ENCODE peak calls at places on chromosome 12, in six cellular contexts. One of them, this sample, is unnamed.

GRCh38 chr12:102888511-102888910 is 28.5 kb downstream of the PAH start:
- DNase-seq in hepatocyte: no peak
- DNase-seq in progenitor cell of endocrine pancreas: no peak
- DNase-seq in mesothelial cell of epicardium: no peak
- DNase-seq in gastrocnemius medialis: no peak
- DNase-seq in dorsolateral prefrontal cortex: no peak
- DNase-seq in this sample: no peak

GRCh38 chr12:104243971-104244370 is 28.4 kb downstream of the TXNRD1 start:
- DNase-seq in hepatocyte: no peak
- DNase-seq in progenitor cell of endocrine pancreas: no peak
- DNase-seq in mesothelial cell of epicardium: no peak
- DNase-seq in gastrocnemius medialis: no peak
- DNase-seq in dorsolateral prefrontal cortex: no peak
- DNase-seq in this sample: no peak

GRCh38 chr12:110555509-110556406 is 27.4 kb downstream of the PPTC7 start:
- DNase-seq in hepatocyte: no peak
- DNase-seq in progenitor cell of endocrine pancreas: no peak
- DNase-seq in mesothelial cell of epicardium: no peak
- DNase-seq in gastrocnemius medialis: no peak
- DNase-seq in dorsolateral prefrontal cortex: no peak
- DNase-seq in this sample: no peak

GRCh38 chr12:117507547-117507946 is 146.1 kb upstream of the NOS1 start:
- DNase-seq in hepatocyte: no peak
- DNase-seq in progenitor cell of endocrine pancreas: no peak
- DNase-seq in mesothelial cell of epicardium: no peak
- DNase-seq in gastrocnemius medialis: no peak
- DNase-seq in dorsolateral prefrontal cortex: no peak
- DNase-seq in this sample: no peak

GRCh38 chr12:52395761-52396434 is 10.2 kb downstream of the KRT82 start:
- DNase-seq in hepatocyte: peak; percentile 47
- DNase-seq in progenitor cell of endocrine pancreas: peak; percentile 62
- DNase-seq in mesothelial cell of epicardium: no peak
- DNase-seq in gastrocnemius medialis: peak; percentile 12
- DNase-seq in dorsolateral prefrontal cortex: no peak
- DNase-seq in this sample: no peak

GRCh38 chr12:39905152-39905551 is 200.7 kb downstream of the SLC2A13 start:
- DNase-seq in hepatocyte: peak; percentile 30
- DNase-seq in progenitor cell of endocrine pancreas: no peak
- DNase-seq in mesothelial cell of epicardium: no peak
- DNase-seq in gastrocnemius medialis: peak; percentile 31
- DNase-seq in dorsolateral prefrontal cortex: peak; percentile 64
- DNase-seq in this sample: no peak

GRCh38 chr12:76449572-76449971 is 101.4 kb upstream of the BBS10 start:
- DNase-seq in hepatocyte: no peak
- DNase-seq in progenitor cell of endocrine pancreas: no peak
- DNase-seq in mesothelial cell of epicardium: no peak
- DNase-seq in gastrocnemius medialis: no peak
- DNase-seq in dorsolateral prefrontal cortex: no peak
- DNase-seq in this sample: no peak

GRCh38 chr12:10385181-10385613 is 4.6 kb downstream of the KLRK1 start:
- DNase-seq in hepatocyte: peak; percentile 35
- DNase-seq in progenitor cell of endocrine pancreas: no peak
- DNase-seq in mesothelial cell of epicardium: no peak
- DNase-seq in gastrocnemius medialis: no peak
- DNase-seq in dorsolateral prefrontal cortex: no peak
- DNase-seq in this sample: no peak

GRCh38 chr12:64801381-64801780 is 23.1 kb upstream of the TBC1D30 start:
- DNase-seq in hepatocyte: no peak
- DNase-seq in progenitor cell of endocrine pancreas: no peak
- DNase-seq in mesothelial cell of epicardium: no peak
- DNase-seq in gastrocnemius medialis: no peak
- DNase-seq in dorsolateral prefrontal cortex: no peak
- DNase-seq in this sample: no peak

GRCh38 chr12:9134981-9135628 is 19.4 kb upstream of the A2M start:
- DNase-seq in hepatocyte: no peak
- DNase-seq in progenitor cell of endocrine pancreas: no peak
- DNase-seq in mesothelial cell of epicardium: no peak
- DNase-seq in gastrocnemius medialis: no peak
- DNase-seq in dorsolateral prefrontal cortex: no peak
- DNase-seq in this sample: no peak

GRCh38 chr12:69497308-69498026 is 27.3 kb downstream of the FRS2 start:
- DNase-seq in hepatocyte: no peak
- DNase-seq in progenitor cell of endocrine pancreas: no peak
- DNase-seq in mesothelial cell of epicardium: no peak
- DNase-seq in gastrocnemius medialis: no peak
- DNase-seq in dorsolateral prefrontal cortex: no peak
- DNase-seq in this sample: no peak

GRCh38 chr12:124032265-124032886 is 59.4 kb downstream of the ZNF664 start:
- DNase-seq in hepatocyte: peak; percentile 84
- DNase-seq in progenitor cell of endocrine pancreas: no peak
- DNase-seq in mesothelial cell of epicardium: no peak
- DNase-seq in gastrocnemius medialis: peak; percentile 33
- DNase-seq in dorsolateral prefrontal cortex: no peak
- DNase-seq in this sample: peak; percentile 78

GRCh38 chr12:111359231-111359913 is 9.5 kb downstream of the PHETA1 start:
- DNase-seq in hepatocyte: no peak
- DNase-seq in progenitor cell of endocrine pancreas: no peak
- DNase-seq in mesothelial cell of epicardium: no peak
- DNase-seq in gastrocnemius medialis: no peak
- DNase-seq in dorsolateral prefrontal cortex: no peak
- DNase-seq in this sample: no peak

GRCh38 chr12:574475-575128 is 88.6 kb downstream of the NINJ2 start:
- DNase-seq in hepatocyte: no peak
- DNase-seq in progenitor cell of endocrine pancreas: no peak
- DNase-seq in mesothelial cell of epicardium: no peak
- DNase-seq in gastrocnemius medialis: no peak
- DNase-seq in dorsolateral prefrontal cortex: no peak
- DNase-seq in this sample: no peak

GRCh38 chr12:55824726-55825125 is 4.7 kb downstream of the DNAJC14 start:
- DNase-seq in hepatocyte: no peak
- DNase-seq in progenitor cell of endocrine pancreas: no peak
- DNase-seq in mesothelial cell of epicardium: no peak
- DNase-seq in gastrocnemius medialis: no peak
- DNase-seq in dorsolateral prefrontal cortex: no peak
- DNase-seq in this sample: no peak

GRCh38 chr12:91361864-91362263 is 179.2 kb upstream of the DCN start:
- DNase-seq in hepatocyte: peak; percentile 71
- DNase-seq in progenitor cell of endocrine pancreas: no peak
- DNase-seq in mesothelial cell of epicardium: no peak
- DNase-seq in gastrocnemius medialis: no peak
- DNase-seq in dorsolateral prefrontal cortex: no peak
- DNase-seq in this sample: no peak

GRCh38 chr12:11951209-11951608 is 119.5 kb upstream of the BCL2L14 start:
- DNase-seq in hepatocyte: no peak
- DNase-seq in progenitor cell of endocrine pancreas: no peak
- DNase-seq in mesothelial cell of epicardium: no peak
- DNase-seq in gastrocnemius medialis: no peak
- DNase-seq in dorsolateral prefrontal cortex: no peak
- DNase-seq in this sample: no peak

GRCh38 chr12:110373962-110374611 is 29.4 kb downstream of the ANAPC7 start:
- DNase-seq in hepatocyte: no peak
- DNase-seq in progenitor cell of endocrine pancreas: no peak
- DNase-seq in mesothelial cell of epicardium: no peak
- DNase-seq in gastrocnemius medialis: no peak
- DNase-seq in dorsolateral prefrontal cortex: no peak
- DNase-seq in this sample: no peak

GRCh38 chr12:83954071-83954789 is 958.4 kb downstream of the SLC6A15 start:
- DNase-seq in hepatocyte: no peak
- DNase-seq in progenitor cell of endocrine pancreas: no peak
- DNase-seq in mesothelial cell of epicardium: no peak
- DNase-seq in gastrocnemius medialis: no peak
- DNase-seq in dorsolateral prefrontal cortex: no peak
- DNase-seq in this sample: no peak

GRCh38 chr12:83958997-83959396 is 953.6 kb downstream of the SLC6A15 start:
- DNase-seq in hepatocyte: no peak
- DNase-seq in progenitor cell of endocrine pancreas: no peak
- DNase-seq in mesothelial cell of epicardium: no peak
- DNase-seq in gastrocnemius medialis: no peak
- DNase-seq in dorsolateral prefrontal cortex: no peak
- DNase-seq in this sample: no peak

GRCh38 chr12:83960767-83961166 is 951.8 kb downstream of the SLC6A15 start:
- DNase-seq in hepatocyte: no peak
- DNase-seq in progenitor cell of endocrine pancreas: no peak
- DNase-seq in mesothelial cell of epicardium: no peak
- DNase-seq in gastrocnemius medialis: no peak
- DNase-seq in dorsolateral prefrontal cortex: no peak
- DNase-seq in this sample: no peak

GRCh38 chr12:83954939-83955601 is 957.5 kb downstream of the SLC6A15 start:
- DNase-seq in hepatocyte: peak; percentile 13
- DNase-seq in progenitor cell of endocrine pancreas: no peak
- DNase-seq in mesothelial cell of epicardium: no peak
- DNase-seq in gastrocnemius medialis: no peak
- DNase-seq in dorsolateral prefrontal cortex: no peak
- DNase-seq in this sample: no peak
- TF ChIP-seq CTCF in hepatocyte: peak; percentile 33
- TF ChIP-seq CTCF in progenitor cell of endocrine pancreas: no peak
- TF ChIP-seq CTCF in mesothelial cell of epicardium: no peak
- TF ChIP-seq CTCF in gastrocnemius medialis: no peak
- TF ChIP-seq CTCF in dorsolateral prefrontal cortex: no peak
- TF ChIP-seq CTCF in this sample: peak; percentile 1

GRCh38 chr12:54300732-54301427 is at the start of gene NFE2:
- DNase-seq in hepatocyte: peak; percentile 87
- DNase-seq in progenitor cell of endocrine pancreas: peak; percentile 76
- DNase-seq in mesothelial cell of epicardium: peak; percentile 47
- DNase-seq in gastrocnemius medialis: peak; percentile 37
- DNase-seq in dorsolateral prefrontal cortex: no peak
- DNase-seq in this sample: no peak
- TF ChIP-seq CTCF in hepatocyte: no peak
- TF ChIP-seq CTCF in progenitor cell of endocrine pancreas: peak; percentile 28
- TF ChIP-seq CTCF in mesothelial cell of epicardium: no peak
- TF ChIP-seq CTCF in gastrocnemius medialis: no peak
- TF ChIP-seq CTCF in dorsolateral prefrontal cortex: no peak
- TF ChIP-seq CTCF in this sample: no peak

GRCh38 chr12:25591132-25591531 is 38.0 kb upstream of the LMNTD1 start:
- DNase-seq in hepatocyte: no peak
- DNase-seq in progenitor cell of endocrine pancreas: no peak
- DNase-seq in mesothelial cell of epicardium: no peak
- DNase-seq in gastrocnemius medialis: no peak
- DNase-seq in dorsolateral prefrontal cortex: no peak
- DNase-seq in this sample: no peak
- TF ChIP-seq CTCF in hepatocyte: no peak
- TF ChIP-seq CTCF in progenitor cell of endocrine pancreas: peak; percentile 24
- TF ChIP-seq CTCF in mesothelial cell of epicardium: no peak
- TF ChIP-seq CTCF in gastrocnemius medialis: no peak
- TF ChIP-seq CTCF in dorsolateral prefrontal cortex: no peak
- TF ChIP-seq CTCF in this sample: peak; percentile 3

GRCh38 chr12:79690606-79691298 is at the start of gene PAWR:
- DNase-seq in hepatocyte: peak; percentile 93
- DNase-seq in progenitor cell of endocrine pancreas: peak; percentile 85
- DNase-seq in mesothelial cell of epicardium: peak; percentile 57
- DNase-seq in gastrocnemius medialis: no peak
- DNase-seq in dorsolateral prefrontal cortex: no peak
- DNase-seq in this sample: no peak
- TF ChIP-seq CTCF in hepatocyte: peak; percentile 39
- TF ChIP-seq CTCF in progenitor cell of endocrine pancreas: peak; percentile 35
- TF ChIP-seq CTCF in mesothelial cell of epicardium: no peak
- TF ChIP-seq CTCF in gastrocnemius medialis: no peak
- TF ChIP-seq CTCF in dorsolateral prefrontal cortex: no peak
- TF ChIP-seq CTCF in this sample: no peak

DNA sequence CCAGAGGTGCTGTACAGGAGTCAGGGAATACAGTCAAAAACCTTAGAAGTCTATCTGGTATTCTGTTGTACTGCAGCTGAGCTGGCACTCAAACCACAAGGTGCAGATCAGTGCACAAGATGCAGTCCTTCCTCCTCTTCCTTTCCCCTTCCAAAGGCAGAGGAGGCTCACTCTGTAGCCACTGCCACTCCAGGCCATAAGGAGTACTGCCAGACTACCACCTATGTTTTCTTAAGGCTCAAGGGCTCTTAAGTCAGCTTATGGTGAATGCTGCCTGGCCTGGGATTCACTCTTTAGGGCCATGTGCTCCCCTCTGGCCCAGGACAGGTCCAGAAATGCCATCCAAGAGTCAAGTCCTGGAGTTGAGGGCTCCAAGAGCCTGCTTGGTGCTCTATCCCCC is 200.3 kb downstream of the CRADD start:
- DNase-seq in hepatocyte: no peak
- DNase-seq in progenitor cell of endocrine pancreas: no peak
- DNase-seq in mesothelial cell of epicardium: no peak
- DNase-seq in gastrocnemius medialis: no peak
- DNase-seq in dorsolateral prefrontal cortex: no peak
- DNase-seq in this sample: no peak
- TF ChIP-seq CTCF in hepatocyte: no peak
- TF ChIP-seq CTCF in progenitor cell of endocrine pancreas: no peak
- TF ChIP-seq CTCF in mesothelial cell of epicardium: no peak
- TF ChIP-seq CTCF in gastrocnemius medialis: no peak
- TF ChIP-seq CTCF in dorsolateral prefrontal cortex: no peak
- TF ChIP-seq CTCF in this sample: no peak

DNA sequence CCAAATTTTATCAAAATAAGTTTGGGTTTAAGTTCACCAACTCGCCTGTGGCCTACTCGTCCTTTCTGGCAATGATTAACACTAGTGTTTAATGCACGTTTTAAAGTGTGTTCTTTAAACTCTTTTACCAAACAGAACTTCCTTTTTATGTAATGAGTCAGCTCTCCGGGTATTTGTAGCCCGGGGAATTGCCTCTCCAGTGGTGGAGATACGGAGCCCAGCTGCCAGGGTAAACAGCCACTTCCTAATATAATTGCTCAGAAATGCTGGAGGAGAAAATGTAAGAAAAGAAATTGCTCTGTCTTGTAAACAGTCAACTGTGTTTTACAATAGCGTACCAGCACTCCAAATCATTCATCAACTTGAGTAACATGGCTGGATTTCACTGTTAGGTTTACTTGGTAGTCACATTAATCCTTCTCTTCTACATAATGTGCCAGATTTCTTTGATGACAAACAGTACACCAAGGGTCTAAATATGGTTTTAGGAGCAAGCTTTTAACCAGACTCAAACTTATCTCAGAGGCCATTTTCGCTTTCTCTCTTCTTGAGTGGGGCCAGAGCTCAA is 101.1 kb upstream of the SLC38A2 start:
- DNase-seq in hepatocyte: peak; percentile 80
- DNase-seq in progenitor cell of endocrine pancreas: no peak
- DNase-seq in mesothelial cell of epicardium: no peak
- DNase-seq in gastrocnemius medialis: peak; percentile 4
- DNase-seq in dorsolateral prefrontal cortex: no peak
- DNase-seq in this sample: no peak
- TF ChIP-seq CTCF in hepatocyte: no peak
- TF ChIP-seq CTCF in progenitor cell of endocrine pancreas: no peak
- TF ChIP-seq CTCF in mesothelial cell of epicardium: no peak
- TF ChIP-seq CTCF in gastrocnemius medialis: no peak
- TF ChIP-seq CTCF in dorsolateral prefrontal cortex: no peak
- TF ChIP-seq CTCF in this sample: no peak